ENCODE peak calls at places on chromosomes 7 and 10, in five cellular contexts. G is stimulated activated CD4-positive, alpha-beta T cell treated with anti-CD3 and anti-CD28 coated beads, Interleukin-4, amount 100 ng/mL, for 48 hours; R is substantia nigra; B is SJSA1; N is CD4-positive, alpha-beta T cell. A is an unnamed sample.

GRCh38 chr10:88228130-88228529 is 355.0 kb downstream of the RNLS start:
- DNase-seq in G (no peak), R (no peak), B (no peak), N (no peak), A (no peak)

GRCh38 chr7:5282464-5283316 is at the start of gene SLC29A4:
- DNase-seq in G (no peak), R (peak), B (no peak), N (no peak), A (no peak)

GRCh38 chr10:79353000-79353406 is 5.7 kb downstream of the PPIF start:
- DNase-seq in G (no peak), R (no peak), B (no peak), N (no peak), A (no peak)

GRCh38 chr7:141700848-141701371 is 1.1 kb downstream of the DENND11 start:
- DNase-seq in G (no peak), R (no peak), B (no peak), N (no peak), A (no peak)

GRCh38 chr7:74164985-74165456 is 9.1 kb upstream of the EIF4H start:
- DNase-seq in G (no peak), R (no peak), B (no peak), N (no peak), A (peak)

GRCh38 chr10:104336829-104337526 is 1.3 kb downstream of the ITPRIP start:
- DNase-seq in G (no peak), R (no peak), B (peak), N (no peak), A (peak)

GRCh38 chr7:90720970-90721768 is 125.0 kb downstream of the CDK14 start:
- DNase-seq in G (no peak), R (no peak), B (peak), N (no peak), A (peak)

GRCh38 chr7:1697499-1698125 is 27.5 kb downstream of the ELFN1 start:
- DNase-seq in G (no peak), R (no peak), B (no peak), N (no peak), A (no peak)

GRCh38 chr10:18955041-18955440 is 93.6 kb upstream of the MALRD1 start:
- DNase-seq in G (no peak), R (no peak), B (no peak), N (no peak), A (no peak)

GRCh38 chr10:98240524-98240923 is 27.5 kb downstream of the LOXL4 start:
- DNase-seq in G (no peak), R (no peak), B (no peak), N (no peak), A (no peak)

GRCh38 chr10:100742067-100742771 is 3.2 kb upstream of the PAX2 start:
- DNase-seq in G (no peak), R (no peak), B (no peak), N (no peak), A (no peak)

GRCh38 chr10:110444009-110444347 is 53.7 kb upstream of the DUSP5 start:
- DNase-seq in G (no peak), R (no peak), B (no peak), N (no peak), A (no peak)

GRCh38 chr10:99958287-99958686 is 51.5 kb downstream of the DNMBP start:
- DNase-seq in G (no peak), R (no peak), B (no peak), N (no peak), A (peak)

GRCh38 chr7:4261038-4261960 is 420.8 kb upstream of the FOXK1 start:
- DNase-seq in G (no peak), R (no peak), B (no peak), N (no peak), A (no peak)

GRCh38 chr7:45703911-45704682 is 129.9 kb downstream of the ADCY1 start:
- DNase-seq in G (no peak), R (no peak), B (no peak), N (no peak), A (no peak)

GRCh38 chr10:13102002-13102794 is 2.2 kb downstream of the OPTN start:
- DNase-seq in G (no peak), R (no peak), B (no peak), N (no peak), A (peak)

GRCh38 chr7:4255336-4255735 is 426.8 kb upstream of the FOXK1 start:
- DNase-seq in G (no peak), R (no peak), B (no peak), N (no peak), A (no peak)